ENCODE peak calls at places on chromosome 12, in four cellular contexts. A is A549, E is lower lobe of right lung, T is transverse colon. N is an unnamed sample.

GRCh38 chr12:34400986-34401658 is 378.8 kb downstream of the ALG10 start:
- DNase-seq in A (no peak), E (peak), T (peak), N (no peak)

GRCh38 chr12:114692558-114693531 is 8.9 kb upstream of the TBX3 start:
- DNase-seq in A (no peak), E (no peak), T (no peak), N (peak)

GRCh38 chr12:79420146-79420618 is 270.6 kb downstream of the PAWR start:
- DNase-seq in A (peak), E (no peak), T (no peak), N (peak)

GRCh38 chr12:18261273-18261672 is at the start of gene PIK3C2G:
- DNase-seq in A (no peak), E (no peak), T (no peak), N (no peak)

GRCh38 chr12:8648598-8649205 is 13.9 kb downstream of the MFAP5 start:
- DNase-seq in A (no peak), E (no peak), T (no peak), N (no peak)

GRCh38 chr12:111597731-111598636 is 1.1 kb downstream of the ATXN2 start:
- DNase-seq in A (peak), E (peak), T (peak), N (peak)

GRCh38 chr12:89574736-89575208 is 48.9 kb upstream of the POC1B start:
- DNase-seq in A (no peak), E (no peak), T (no peak), N (no peak)

GRCh38 chr12:115474525-115475353 is 790.8 kb upstream of the TBX3 start:
- DNase-seq in A (no peak), E (no peak), T (no peak), N (no peak)

GRCh38 chr12:68962855-68963455 is 30.0 kb upstream of the CPM start:
- DNase-seq in A (no peak), E (no peak), T (no peak), N (no peak)

GRCh38 chr12:123115409-123116111 is 35.3 kb downstream of the PITPNM2 start:
- DNase-seq in A (no peak), E (no peak), T (peak), N (peak)

GRCh38 chr12:30506411-30506810 is 189.3 kb downstream of the IPO8 start:
- DNase-seq in A (no peak), E (no peak), T (no peak), N (no peak)

GRCh38 chr12:1644523-1645438 is 15.8 kb downstream of the WNT5B start:
- DNase-seq in A (no peak), E (no peak), T (peak), N (peak)

GRCh38 chr12:59780605-59781135 is 184.8 kb downstream of the SLC16A7 start:
- DNase-seq in A (no peak), E (no peak), T (no peak), N (no peak)

GRCh38 chr12:120249875-120250795 is 15.4 kb downstream of the PXN start:
- DNase-seq in A (no peak), E (no peak), T (no peak), N (no peak)

GRCh38 chr12:132095520-132096409 is 48.4 kb downstream of the DDX51 start:
- DNase-seq in A (no peak), E (no peak), T (no peak), N (no peak)

GRCh38 chr12:26119391-26119981 is 5.4 kb downstream of the BHLHE41 start:
- DNase-seq in A (peak), E (no peak), T (no peak), N (no peak)

GRCh38 chr12:109444263-109444662 is 32.8 kb downstream of the KCTD10 start:
- DNase-seq in A (no peak), E (no peak), T (no peak), N (no peak)

GRCh38 chr12:117686911-117687377 is 281.8 kb downstream of the KSR2 start:
- DNase-seq in A (peak), E (no peak), T (peak), N (peak)

GRCh38 chr12:46461907-46462605 is 89.5 kb upstream of the SLC38A2 start:
- DNase-seq in A (no peak), E (no peak), T (no peak), N (no peak)

GRCh38 chr12:54601841-54602240 is 13.4 kb upstream of the PPP1R1A start:
- DNase-seq in A (no peak), E (no peak), T (no peak), N (no peak)

GRCh38 chr12:56220611-56221232 is 1.0 kb downstream of the RNF41 start:
- DNase-seq in A (no peak), E (peak), T (no peak), N (no peak)

GRCh38 chr12:25438638-25439037 is 114.4 kb downstream of the LMNTD1 start:
- DNase-seq in A (no peak), E (no peak), T (no peak), N (no peak)

GRCh38 chr12:109458086-109458485 is 19.0 kb downstream of the KCTD10 start:
- DNase-seq in A (no peak), E (no peak), T (no peak), N (no peak)

GRCh38 chr12:33226671-33227070 is 212.9 kb downstream of the SYT10 start:
- DNase-seq in A (no peak), E (no peak), T (no peak), N (no peak)

GRCh38 chr12:78385541-78385940 is 479.0 kb upstream of the SYT1 start:
- DNase-seq in A (no peak), E (no peak), T (no peak), N (no peak)

GRCh38 chr12:104480826-104481457 is 24.2 kb downstream of the CHST11 start:
- DNase-seq in A (no peak), E (peak), T (peak), N (no peak)

GRCh38 chr12:125983094-125983783 is 918.0 kb downstream of the AACS start:
- DNase-seq in A (peak), E (peak), T (peak), N (peak)

GRCh38 chr12:120115692-120116442 is 686 bp downstream of the RAB35 start:
- DNase-seq in A (peak), E (peak), T (peak), N (peak)

GRCh38 chr12:107651867-107652449 is 33.6 kb upstream of the PWP1 start:
- DNase-seq in A (no peak), E (no peak), T (no peak), N (no peak)

GRCh38 chr12:132498931-132499330 is 9.0 kb downstream of the FBRSL1 start:
- DNase-seq in A (no peak), E (no peak), T (no peak), N (no peak)

GRCh38 chr12:43882578-43883178 is 46.8 kb downstream of the TMEM117 start:
- DNase-seq in A (peak), E (no peak), T (peak), N (peak)

GRCh38 chr12:13205809-13206559 is 9.5 kb downstream of the EMP1 start:
- DNase-seq in A (peak), E (no peak), T (no peak), N (peak)

GRCh38 chr12:72511906-72512305 is 239.7 kb downstream of the TRHDE start:
- DNase-seq in A (no peak), E (no peak), T (no peak), N (no peak)

GRCh38 chr12:32261638-32262037 is 137.7 kb upstream of the FGD4 start:
- DNase-seq in A (no peak), E (no peak), T (no peak), N (no peak)

GRCh38 chr12:16421806-16422205 is 74.4 kb downstream of the MGST1 start:
- DNase-seq in A (no peak), E (no peak), T (no peak), N (no peak)

GRCh38 chr12:55703976-55704761 is 3.5 kb downstream of the ITGA7 start:
- DNase-seq in A (no peak), E (no peak), T (no peak), N (no peak)

GRCh38 chr12:45762185-45763110 is 32.9 kb downstream of the ARID2 start:
- DNase-seq in A (peak), E (no peak), T (no peak), N (peak)

DNA sequence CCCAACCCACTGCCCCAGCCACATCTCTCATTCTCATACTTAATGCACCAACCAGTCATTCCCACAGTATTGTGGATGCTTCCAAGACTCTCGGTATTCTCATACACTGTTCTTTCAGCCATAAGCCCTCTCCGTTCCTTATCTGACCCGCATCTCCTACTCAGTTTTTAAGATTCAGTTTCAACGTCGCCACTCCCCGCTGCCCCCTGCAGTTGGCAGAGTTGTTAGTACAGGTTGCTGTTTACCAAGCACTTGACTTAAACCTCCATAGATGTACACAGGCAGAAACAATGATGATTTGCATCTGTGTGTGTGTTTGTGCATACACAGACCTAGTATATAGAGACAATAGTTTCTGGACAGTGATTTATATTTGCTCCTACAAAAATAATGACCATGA is 40.2 kb downstream of the PAH start:
- DNase-seq in A (no peak), E (no peak), T (no peak), N (no peak)
- TF ChIP-seq CTCF in A (no peak), E (no peak), T (no peak), N (no peak)

GRCh38 chr12:93583993-93584392 is 11.5 kb downstream of the SOCS2 start:
- DNase-seq in A (no peak), E (no peak), T (no peak), N (no peak)
- H3K27ac ChIP-seq in A (no peak), E (no peak), T (no peak), N (no peak)

DNA sequence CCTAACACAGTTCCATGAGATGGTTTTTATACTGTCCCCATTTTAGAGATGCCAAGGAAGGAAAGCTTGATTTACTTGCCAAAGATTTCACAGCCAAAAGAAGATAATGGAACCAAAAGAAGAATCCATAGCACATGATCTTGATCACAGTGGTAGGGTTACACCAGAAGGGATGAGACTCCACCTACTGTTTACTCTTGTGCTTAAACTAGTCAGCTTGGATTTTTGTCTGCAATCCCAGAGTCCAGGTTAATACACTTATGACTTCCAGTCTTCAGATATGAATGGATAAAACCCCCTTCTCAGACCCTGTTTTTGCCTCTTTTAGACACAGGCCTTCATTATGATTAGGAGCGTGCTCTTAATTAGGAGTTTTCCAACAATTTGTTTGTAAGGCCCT is 454.2 kb downstream of the AEBP2 start:
- DNase-seq in A (peak), E (no peak), T (no peak), N (peak)
- TF ChIP-seq CTCF in A (peak), E (peak), T (no peak), N (no peak)

DNA sequence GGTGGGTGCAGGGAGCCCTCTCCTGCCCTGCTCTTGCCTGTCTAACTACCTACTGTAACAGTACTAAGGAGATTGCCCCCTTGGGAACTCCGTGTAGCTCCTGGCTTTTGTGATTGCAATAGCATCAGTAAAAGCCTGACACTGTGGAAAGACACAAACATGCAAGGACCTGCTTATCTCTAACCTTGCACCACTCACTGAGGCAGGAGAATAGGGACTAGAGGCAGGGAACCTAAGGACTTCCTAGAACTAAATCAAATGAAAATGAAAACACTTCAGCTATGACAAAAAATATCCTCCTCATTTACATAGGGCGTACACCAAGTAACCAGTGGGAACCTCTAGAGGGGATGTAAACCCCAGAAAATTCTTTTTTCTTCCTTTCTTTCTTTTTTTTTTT is 28.5 kb downstream of the TUBA1A start:
- DNase-seq in A (no peak), E (no peak), T (no peak), N (no peak)
- H3K27ac ChIP-seq in A (no peak), E (no peak), T (no peak), N (no peak)

GRCh38 chr12:53047221-53048032 is 2.4 kb upstream of the TNS2 start:
- DNase-seq in A (peak), E (peak), T (peak), N (peak)
- TF ChIP-seq CTCF in A (peak), E (no peak), T (no peak), N (peak)

DNA sequence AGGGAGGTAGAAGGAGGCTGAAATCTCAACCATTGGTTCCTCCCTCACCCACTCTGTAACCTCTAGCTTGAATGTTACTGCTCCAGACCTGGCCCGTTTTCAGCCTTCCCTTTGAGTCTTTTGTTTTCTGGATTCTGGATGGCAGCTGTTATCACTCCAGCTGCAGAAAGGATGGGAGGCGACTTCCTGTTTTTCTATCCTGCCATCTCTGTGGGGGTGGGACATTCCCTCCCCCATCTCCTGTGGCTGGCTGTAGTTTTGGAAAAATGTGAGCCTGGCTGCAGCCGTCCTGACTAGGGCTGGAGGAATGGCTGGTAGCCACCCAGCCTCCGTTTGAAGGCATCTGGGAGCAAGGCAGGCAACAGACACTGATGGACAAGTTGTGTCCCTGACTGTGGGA is 2.9 kb upstream of the PPFIBP1 start:
- DNase-seq in A (no peak), E (no peak), T (no peak), N (no peak)
- H3K27ac ChIP-seq in A (no peak), E (peak), T (no peak), N (no peak)

GRCh38 chr12:93838180-93838579 is 161.0 kb downstream of the CRADD start:
- DNase-seq in A (no peak), E (no peak), T (peak), N (no peak)
- TF ChIP-seq CTCF in A (no peak), E (no peak), T (no peak), N (no peak)

N was measured in RWPE1.